ENCODE peak calls at places on chromosomes 2 and 18, in six cellular contexts. K, H, V, D, Q and G are unnamed samples.

GRCh38 chr2:207258191-207258991 is 92.6 kb upstream of the KLF7 start:
- DNase-seq in V (peak; percentile 42), D (no peak), K (peak; percentile 100), H (peak; percentile 80), Q (no peak), G (no peak)

GRCh38 chr2:231928481-231928880 is 2.3 kb upstream of the NPPC start:
- DNase-seq in Q (no peak), D (no peak), H (peak; percentile 46), K (no peak), V (no peak), G (no peak)

GRCh38 chr2:237466266-237466665 is 20.8 kb upstream of the MLPH start:
- DNase-seq in Q (no peak), K (peak; percentile 92), V (no peak), D (no peak), H (no peak), G (no peak)

GRCh38 chr2:30003128-30003527 is 81.7 kb upstream of the ALK start:
- DNase-seq in K (no peak), Q (no peak), V (no peak), D (no peak), H (no peak), G (no peak)

GRCh38 chr18:5964108-5964507 is 68.8 kb upstream of the TMEM200C start:
- DNase-seq in Q (no peak), V (no peak), H (no peak), K (no peak), D (no peak), G (no peak)

GRCh38 chr2:179460101-179460500 is 195.5 kb upstream of the SESTD1 start:
- DNase-seq in H (no peak), Q (no peak), D (no peak), K (no peak), V (no peak), G (no peak)

GRCh38 chr2:130241041-130241707 is 42.9 kb upstream of the TUBA3E start:
- DNase-seq in H (no peak), Q (no peak), V (peak; percentile 21), D (no peak), K (peak; percentile 5), G (no peak)

GRCh38 chr2:145887915-145888314 is 1368.0 kb upstream of the ZEB2 start:
- DNase-seq in Q (no peak), D (no peak), H (no peak), V (no peak), K (no peak), G (no peak)

GRCh38 chr2:80365762-80366161 is 61.2 kb upstream of the LRRTM1 start:
- DNase-seq in H (peak; percentile 47), Q (no peak), V (peak; percentile 47), K (no peak), D (no peak), G (peak; percentile 6)

GRCh38 chr2:37582911-37583310 is 88.5 kb downstream of the CDC42EP3 start:
- DNase-seq in K (no peak), H (no peak), Q (no peak), D (no peak), V (peak; percentile 59), G (no peak)

GRCh38 chr18:45775241-45775676 is 50.2 kb upstream of the SIGLEC15 start:
- DNase-seq in H (peak; percentile 44), D (no peak), K (peak; percentile 63), Q (peak; percentile 8), V (peak; percentile 77), G (no peak)

GRCh38 chr2:7009207-7009911 is 92.1 kb downstream of the RNF144A start:
- DNase-seq in K (no peak), Q (no peak), V (no peak), H (no peak), D (no peak), G (no peak)

GRCh38 chr2:161409308-161409707 is 6.8 kb upstream of the TBR1 start:
- DNase-seq in H (no peak), Q (no peak), D (no peak), K (no peak), V (no peak), G (no peak)

GRCh38 chr18:11962586-11962985 is 18.7 kb upstream of the IMPA2 start:
- DNase-seq in V (no peak), Q (no peak), H (no peak), D (no peak), K (no peak), G (no peak)

GRCh38 chr2:216392018-216392562 is 19.8 kb upstream of the MARCHF4 start:
- DNase-seq in H (no peak), Q (no peak), V (peak; percentile 38), D (no peak), K (no peak), G (no peak)

GRCh38 chr2:44851518-44851917 is 90.0 kb upstream of the SIX3 start:
- DNase-seq in H (no peak), K (no peak), Q (no peak), V (no peak), D (no peak), G (no peak)

GRCh38 chr2:144364988-144365738 is 154.8 kb downstream of the ZEB2 start:
- DNase-seq in K (peak; percentile 72), D (no peak), V (peak; percentile 58), Q (no peak), H (no peak), G (no peak)

GRCh38 chr2:24124003-24124585 is 825 bp downstream of the FAM228B start:
- DNase-seq in V (no peak), Q (no peak), H (no peak), D (no peak), K (peak; percentile 34), G (no peak)

GRCh38 chr2:148880636-148881035 is 5.6 kb downstream of the KIF5C start:
- DNase-seq in D (no peak), K (no peak), H (no peak), Q (no peak), V (no peak), G (no peak)

GRCh38 chr2:208556954-208557601 is 150.5 kb downstream of the PTH2R start:
- DNase-seq in V (no peak), K (no peak), D (no peak), H (peak; percentile 83), Q (no peak), G (no peak)

GRCh38 chr2:12284487-12284886 is 432.2 kb upstream of the TRIB2 start:
- DNase-seq in D (no peak), H (no peak), Q (no peak), K (peak; percentile 60), V (peak; percentile 49), G (no peak)

GRCh38 chr18:65936678-65937077 is 185.9 kb downstream of the CDH7 start:
- DNase-seq in K (no peak), Q (no peak), H (no peak), V (peak; percentile 45), D (no peak), G (no peak)

GRCh38 chr18:8471373-8471772 is 137.9 kb upstream of the RAB12 start:
- DNase-seq in H (no peak), D (no peak), K (no peak), V (no peak), Q (no peak), G (no peak)

GRCh38 chr18:37662546-37663339 is 97.1 kb upstream of the CELF4 start:
- DNase-seq in K (no peak), D (no peak), H (no peak), V (no peak), Q (no peak), G (no peak)

GRCh38 chr2:39308778-39309177 is 65.0 kb upstream of the CDKL4 start:
- DNase-seq in Q (no peak), V (no peak), H (no peak), K (no peak), D (no peak), G (no peak)

GRCh38 chr18:77482190-77482928 is 232.7 kb downstream of the GALR1 start:
- DNase-seq in V (no peak), Q (no peak), D (no peak), H (no peak), K (no peak), G (no peak)

GRCh38 chr18:3126457-3127097 is 93.2 kb downstream of the MYOM1 start:
- DNase-seq in H (no peak), Q (no peak), V (no peak), D (no peak), K (no peak), G (no peak)

GRCh38 chr2:152585830-152586484 is 131.3 kb downstream of the PRPF40A start:
- DNase-seq in D (no peak), V (peak; percentile 84), K (peak; percentile 96), H (peak; percentile 25), Q (no peak), G (no peak)

GRCh38 chr2:229133155-229133772 is 137.8 kb downstream of the PID1 start:
- DNase-seq in Q (no peak), K (peak; percentile 12), H (no peak), V (peak; percentile 57), D (no peak), G (peak; percentile 1)

GRCh38 chr2:217662984-217663602 is 339.7 kb downstream of the TNS1 start:
- DNase-seq in V (no peak), D (no peak), K (peak; percentile 61), H (no peak), Q (no peak), G (no peak)

GRCh38 chr2:210681481-210681880 is 125.1 kb downstream of the CPS1 start:
- DNase-seq in H (no peak), V (no peak), D (no peak), Q (no peak), K (no peak), G (no peak)

GRCh38 chr2:61463769-61464475 is 7.0 kb downstream of the USP34 start:
- DNase-seq in K (no peak), H (no peak), Q (no peak), V (no peak), D (no peak), G (no peak)
- H3K4me1 ChIP-seq in K (peaks cover 3% of the 10 kb centered on the region), H (no peaks in the 10 kb centered on the region), Q (peaks cover 52% of the 10 kb centered on the region), V (peaks cover 9% of the 10 kb centered on the region), D (peaks cover 20% of the 10 kb centered on the region), G (peaks cover 96% of the 10 kb centered on the region)

GRCh38 chr2:42099431-42100173 is 51.8 kb downstream of the PKDCC start:
- DNase-seq in K (no peak), Q (no peak), H (no peak), V (no peak), D (no peak), G (peak; percentile 69)
- H3K4me1 ChIP-seq in K (peaks cover 23% of the 10 kb centered on the region), Q (peaks cover 63% of the 10 kb centered on the region), H (peaks cover 4% of the 10 kb centered on the region), V (peaks cover 20% of the 10 kb centered on the region), D (peaks cover 3% of the 10 kb centered on the region), G (peaks cover 50% of the 10 kb centered on the region)

GRCh38 chr2:111164078-111164477 is 43.4 kb downstream of the BCL2L11 start:
- DNase-seq in V (no peak), K (no peak), Q (no peak), H (no peak), D (no peak), G (no peak)
- H3K4me1 ChIP-seq in V (peaks cover 11% of the 10 kb centered on the region), K (peaks cover 19% of the 10 kb centered on the region), Q (peaks cover 4% of the 10 kb centered on the region), H (peaks cover 19% of the 10 kb centered on the region), D (peaks cover 5% of the 10 kb centered on the region), G (peaks cover 24% of the 10 kb centered on the region)

GRCh38 chr2:65955259-65955658 is 479.7 kb upstream of the MEIS1 start:
- DNase-seq in D (no peak), H (no peak), K (no peak), V (no peak), Q (no peak), G (no peak)
- H3K4me1 ChIP-seq in D (no peaks in the 10 kb centered on the region), H (no peaks in the 10 kb centered on the region), K (no peaks in the 10 kb centered on the region), V (peaks cover 12% of the 10 kb centered on the region), Q (no peaks in the 10 kb centered on the region), G (no peaks in the 10 kb centered on the region)